ENCODE peak calls at places on chromosomes 13 and 19, in ten cellular contexts. N is IMR-90; V is renal cortical epithelial cell; W is kidney tubule cell; L is osteocyte; P is activated CD4-positive, alpha-beta T cell treated with anti-CD3 and anti-CD28 coated beads, Interleukin-2, amount 10 ng/mL, durations not matched to agents 24 days and 14 days; Z is iPS DF 19.7; X is foreskin fibroblast; R is choroid plexus epithelial cell; C is fibroblast of the conjunctiva. F is an unnamed sample.

GRCh38 chr13:31234729-31235128 is 35.0 kb downstream of the B3GLCT start:
- DNase-seq in N (no peak), V (no peak), W (no peak), L (no peak), P (no peak), Z (peak; percentile 25), X (no peak), R (peak; percentile 41), C (no peak), F (no peak)

GRCh38 chr19:34351382-34351802 is 13.6 kb upstream of the GPI start:
- DNase-seq in N (no peak), V (peak; percentile 94), W (peak; percentile 94), L (no peak), P (peak; percentile 75), Z (no peak), X (no peak), R (peak; percentile 42), C (no peak), F (no peak)

GRCh38 chr13:113669871-113670341 is 2.9 kb downstream of the GRK1 start:
- DNase-seq in N (no peak), V (no peak), W (no peak), L (no peak), P (no peak), Z (no peak), X (no peak), R (no peak), C (no peak), F (no peak)

GRCh38 chr19:1213391-1214286 is 8.1 kb downstream of the STK11 start:
- DNase-seq in N (peak; percentile 58), V (peak; percentile 66), W (peak; percentile 85), L (no peak), P (peak; percentile 87), Z (no peak), X (peak; percentile 91), R (peak; percentile 71), C (no peak), F (no peak)

GRCh38 chr13:111202745-111203144 is 87.6 kb downstream of the ARHGEF7 start:
- DNase-seq in N (peak; percentile 93), V (peak; percentile 36), W (peak; percentile 61), L (no peak), P (peak; percentile 72), Z (no peak), X (peak; percentile 87), R (peak; percentile 96), C (peak; percentile 68), F (peak; percentile 90)

GRCh38 chr19:11485245-11485837 is 4.5 kb upstream of the ELAVL3 start:
- DNase-seq in N (no peak), V (no peak), W (no peak), L (no peak), P (no peak), Z (no peak), X (no peak), R (no peak), C (no peak), F (no peak)

GRCh38 chr19:10338940-10339339 is 484 bp downstream of the ICAM3 start:
- DNase-seq in N (no peak), V (no peak), W (no peak), L (no peak), P (peak; percentile 62), Z (no peak), X (no peak), R (no peak), C (no peak), F (no peak)

GRCh38 chr13:33845572-33846305 is 27.8 kb downstream of the RFC3 start:
- DNase-seq in N (no peak), V (no peak), W (no peak), L (no peak), P (no peak), Z (no peak), X (no peak), R (no peak), C (no peak), F (no peak)

GRCh38 chr13:32535140-32535539 is 3.5 kb downstream of the N4BP2L2 start:
- DNase-seq in N (peak; percentile 7), V (no peak), W (no peak), L (no peak), P (no peak), Z (no peak), X (no peak), R (no peak), C (no peak), F (no peak)

GRCh38 chr13:51873837-51874236 is 12.1 kb downstream of the CCDC70 start:
- DNase-seq in N (no peak), V (no peak), W (no peak), L (no peak), P (no peak), Z (no peak), X (no peak), R (no peak), C (no peak), F (no peak)

GRCh38 chr19:57648336-57649003 is 15.5 kb downstream of the ZNF211 start:
- DNase-seq in N (no peak), V (no peak), W (no peak), L (no peak), P (no peak), Z (no peak), X (no peak), R (no peak), C (no peak), F (no peak)

GRCh38 chr19:21848706-21849105 is 12.7 kb upstream of the ZNF43 start:
- DNase-seq in N (peak; percentile 31), V (peak; percentile 75), W (peak; percentile 89), L (no peak), P (no peak), Z (no peak), X (peak; percentile 11), R (peak; percentile 54), C (no peak), F (no peak)

GRCh38 chr13:101514695-101515275 is 62.3 kb downstream of the ITGBL1 start:
- DNase-seq in N (peak; percentile 68), V (peak; percentile 73), W (peak; percentile 65), L (no peak), P (peak; percentile 64), Z (peak; percentile 9), X (peak; percentile 36), R (peak; percentile 89), C (peak; percentile 65), F (peak; percentile 80)

GRCh38 chr19:21593008-21593427 is 87.6 kb downstream of the ZNF429 start:
- DNase-seq in N (no peak), V (no peak), W (no peak), L (no peak), P (no peak), Z (no peak), X (no peak), R (no peak), C (no peak), F (no peak)

GRCh38 chr19:42480335-42481095 is 37.8 kb upstream of the CXCL17 start:
- DNase-seq in N (peak; percentile 47), V (peak; percentile 57), W (peak; percentile 63), L (no peak), P (peak; percentile 70), Z (no peak), X (peak; percentile 47), R (peak; percentile 47), C (no peak), F (peak; percentile 35)

GRCh38 chr19:5563941-5564612 is 3.7 kb downstream of the TINCR start:
- DNase-seq in N (peak; percentile 37), V (peak; percentile 47), W (peak; percentile 42), L (no peak), P (no peak), Z (no peak), X (peak; percentile 20), R (peak; percentile 43), C (no peak), F (no peak)

GRCh38 chr13:44884076-44884729 is 105.1 kb downstream of the NUFIP1 start:
- DNase-seq in N (peak; percentile 86), V (no peak), W (peak; percentile 55), L (no peak), P (no peak), Z (no peak), X (peak; percentile 83), R (peak; percentile 61), C (no peak), F (no peak)

GRCh38 chr13:48138270-48138669 is 43.4 kb upstream of the MED4 start:
- DNase-seq in N (no peak), V (no peak), W (no peak), L (no peak), P (no peak), Z (no peak), X (no peak), R (no peak), C (no peak), F (no peak)

GRCh38 chr13:23551213-23552008 is 18.8 kb upstream of the TNFRSF19 start:
- DNase-seq in N (no peak), V (no peak), W (no peak), L (no peak), P (peak; percentile 48), Z (no peak), X (no peak), R (no peak), C (no peak), F (no peak)

GRCh38 chr13:91946498-91947070 is 548.2 kb downstream of the GPC5 start:
- DNase-seq in N (peak; percentile 12), V (peak; percentile 43), W (peak; percentile 28), L (no peak), P (no peak), Z (no peak), X (no peak), R (peak; percentile 62), C (peak; percentile 4), F (no peak)

GRCh38 chr13:18936104-18936503 is 245.5 kb downstream of the TUBA3C start:
- DNase-seq in N (no peak), V (no peak), W (no peak), L (no peak), P (no peak), Z (no peak), X (no peak), R (no peak), C (no peak), F (no peak)

GRCh38 chr19:41265376-41266153 is 1.4 kb downstream of the HNRNPUL1 start:
- DNase-seq in N (peak; percentile 37), V (peak; percentile 26), W (peak; percentile 42), L (no peak), P (peak; percentile 70), Z (no peak), X (peak; percentile 8), R (peak; percentile 41), C (no peak), F (no peak)

GRCh38 chr13:51827254-51827653 is 17.7 kb downstream of the TMEM272 start:
- DNase-seq in N (no peak), V (no peak), W (no peak), L (no peak), P (no peak), Z (no peak), X (no peak), R (no peak), C (no peak), F (no peak)

GRCh38 chr13:79989251-79989661 is 351.7 kb downstream of the SPRY2 start:
- DNase-seq in N (peak; percentile 56), V (no peak), W (peak; percentile 36), L (no peak), P (peak; percentile 33), Z (no peak), X (peak; percentile 63), R (no peak), C (no peak), F (no peak)

GRCh38 chr19:39128511-39129079 is 3.0 kb downstream of the PAK4 start:
- DNase-seq in N (no peak), V (no peak), W (no peak), L (no peak), P (no peak), Z (no peak), X (no peak), R (peak; percentile 25), C (no peak), F (no peak)

F was measured in SK-N-MC.